ENCODE peak calls at places on chromosomes 5 and 9, in nine cellular contexts. One of them, this sample, is unnamed.

GRCh38 chr9:72396247-72397091 is 31.5 kb upstream of the ZFAND5 start:
- DNase-seq in AG10803: peak; percentile 75
- DNase-seq in DMS153: no peak
- DNase-seq in left cardiac atrium: no peak
- DNase-seq in GM23338: no peak
- DNase-seq in NCI-H2081: no peak
- DNase-seq in NCI-H345: no peak
- DNase-seq in lower lobe of right lung: no peak
- DNase-seq in stimulated activated CD4-positive, alpha-beta T cell treated with anti-CD3 and anti-CD28 coated beads, Interleukin-15, amount 100 ng/mL, for 1 hour: no peak
- DNase-seq in this sample: no peak

GRCh38 chr5:148805323-148806290 is 20.8 kb upstream of the ADRB2 start:
- DNase-seq in left cardiac atrium: peak; percentile 35
- DNase-seq in NCI-H2081: no peak
- DNase-seq in lower lobe of right lung: peak; percentile 70
- DNase-seq in DMS153: no peak
- DNase-seq in GM23338: peak; percentile 22
- DNase-seq in NCI-H345: no peak
- DNase-seq in stimulated activated CD4-positive, alpha-beta T cell treated with anti-CD3 and anti-CD28 coated beads, Interleukin-15, amount 100 ng/mL, for 1 hour: no peak
- DNase-seq in AG10803: no peak
- DNase-seq in this sample: no peak

GRCh38 chr5:169162407-169162806 is 138.5 kb downstream of the SLIT3 start:
- DNase-seq in NCI-H345: no peak
- DNase-seq in GM23338: no peak
- DNase-seq in left cardiac atrium: no peak
- DNase-seq in lower lobe of right lung: no peak
- DNase-seq in DMS153: no peak
- DNase-seq in stimulated activated CD4-positive, alpha-beta T cell treated with anti-CD3 and anti-CD28 coated beads, Interleukin-15, amount 100 ng/mL, for 1 hour: no peak
- DNase-seq in AG10803: peak; percentile 90
- DNase-seq in NCI-H2081: no peak
- DNase-seq in this sample: no peak

GRCh38 chr5:172180936-172181335 is 7.1 kb downstream of the STK10 start:
- DNase-seq in GM23338: no peak
- DNase-seq in AG10803: no peak
- DNase-seq in DMS153: no peak
- DNase-seq in NCI-H2081: no peak
- DNase-seq in lower lobe of right lung: no peak
- DNase-seq in NCI-H345: no peak
- DNase-seq in stimulated activated CD4-positive, alpha-beta T cell treated with anti-CD3 and anti-CD28 coated beads, Interleukin-15, amount 100 ng/mL, for 1 hour: no peak
- DNase-seq in left cardiac atrium: no peak
- DNase-seq in this sample: peak; percentile 2

GRCh38 chr5:1794896-1795290 is 4.7 kb downstream of the MRPL36 start:
- DNase-seq in NCI-H2081: no peak
- DNase-seq in left cardiac atrium: no peak
- DNase-seq in lower lobe of right lung: no peak
- DNase-seq in GM23338: no peak
- DNase-seq in NCI-H345: no peak
- DNase-seq in DMS153: no peak
- DNase-seq in AG10803: no peak
- DNase-seq in stimulated activated CD4-positive, alpha-beta T cell treated with anti-CD3 and anti-CD28 coated beads, Interleukin-15, amount 100 ng/mL, for 1 hour: no peak
- DNase-seq in this sample: peak; percentile 76

GRCh38 chr5:135878156-135878620 is 17.5 kb downstream of the IL9 start:
- DNase-seq in lower lobe of right lung: no peak
- DNase-seq in left cardiac atrium: no peak
- DNase-seq in NCI-H345: no peak
- DNase-seq in stimulated activated CD4-positive, alpha-beta T cell treated with anti-CD3 and anti-CD28 coated beads, Interleukin-15, amount 100 ng/mL, for 1 hour: no peak
- DNase-seq in DMS153: no peak
- DNase-seq in GM23338: no peak
- DNase-seq in NCI-H2081: no peak
- DNase-seq in AG10803: peak; percentile 5
- DNase-seq in this sample: no peak

GRCh38 chr9:84974790-84975189 is 305.3 kb downstream of the NTRK2 start:
- DNase-seq in stimulated activated CD4-positive, alpha-beta T cell treated with anti-CD3 and anti-CD28 coated beads, Interleukin-15, amount 100 ng/mL, for 1 hour: no peak
- DNase-seq in NCI-H2081: no peak
- DNase-seq in lower lobe of right lung: no peak
- DNase-seq in DMS153: no peak
- DNase-seq in NCI-H345: no peak
- DNase-seq in left cardiac atrium: no peak
- DNase-seq in GM23338: no peak
- DNase-seq in AG10803: no peak
- DNase-seq in this sample: no peak

GRCh38 chr9:71783120-71783523 is 14.8 kb upstream of the CEMIP2 start:
- DNase-seq in lower lobe of right lung: peak; percentile 52
- DNase-seq in stimulated activated CD4-positive, alpha-beta T cell treated with anti-CD3 and anti-CD28 coated beads, Interleukin-15, amount 100 ng/mL, for 1 hour: peak; percentile 60
- DNase-seq in NCI-H2081: peak; percentile 38
- DNase-seq in GM23338: no peak
- DNase-seq in DMS153: peak; percentile 41
- DNase-seq in AG10803: no peak
- DNase-seq in left cardiac atrium: peak; percentile 38
- DNase-seq in NCI-H345: peak; percentile 44
- DNase-seq in this sample: no peak

GRCh38 chr9:75892168-75892901 is 1.9 kb downstream of the PCSK5 start:
- DNase-seq in stimulated activated CD4-positive, alpha-beta T cell treated with anti-CD3 and anti-CD28 coated beads, Interleukin-15, amount 100 ng/mL, for 1 hour: no peak
- DNase-seq in DMS153: no peak
- DNase-seq in GM23338: peak; percentile 68
- DNase-seq in NCI-H2081: no peak
- DNase-seq in AG10803: no peak
- DNase-seq in NCI-H345: peak; percentile 48
- DNase-seq in lower lobe of right lung: peak; percentile 53
- DNase-seq in left cardiac atrium: peak; percentile 44
- DNase-seq in this sample: peak; percentile 82

GRCh38 chr5:160496784-160497183 is 75.1 kb downstream of the PTTG1 start:
- DNase-seq in NCI-H345: no peak
- DNase-seq in DMS153: no peak
- DNase-seq in AG10803: peak; percentile 20
- DNase-seq in stimulated activated CD4-positive, alpha-beta T cell treated with anti-CD3 and anti-CD28 coated beads, Interleukin-15, amount 100 ng/mL, for 1 hour: no peak
- DNase-seq in GM23338: no peak
- DNase-seq in NCI-H2081: no peak
- DNase-seq in lower lobe of right lung: no peak
- DNase-seq in left cardiac atrium: no peak
- DNase-seq in this sample: no peak

GRCh38 chr9:126377521-126377920 is 50.9 kb downstream of the MVB12B start:
- DNase-seq in NCI-H2081: no peak
- DNase-seq in stimulated activated CD4-positive, alpha-beta T cell treated with anti-CD3 and anti-CD28 coated beads, Interleukin-15, amount 100 ng/mL, for 1 hour: no peak
- DNase-seq in lower lobe of right lung: no peak
- DNase-seq in NCI-H345: no peak
- DNase-seq in DMS153: no peak
- DNase-seq in left cardiac atrium: no peak
- DNase-seq in AG10803: no peak
- DNase-seq in GM23338: no peak
- DNase-seq in this sample: no peak

GRCh38 chr9:7871977-7872730 is 72.6 kb upstream of the DMAC1 start:
- DNase-seq in left cardiac atrium: no peak
- DNase-seq in DMS153: no peak
- DNase-seq in AG10803: no peak
- DNase-seq in NCI-H345: no peak
- DNase-seq in GM23338: no peak
- DNase-seq in stimulated activated CD4-positive, alpha-beta T cell treated with anti-CD3 and anti-CD28 coated beads, Interleukin-15, amount 100 ng/mL, for 1 hour: no peak
- DNase-seq in lower lobe of right lung: no peak
- DNase-seq in NCI-H2081: no peak
- DNase-seq in this sample: no peak

GRCh38 chr5:72951850-72952468 is 3.9 kb upstream of the FCHO2 start:
- DNase-seq in left cardiac atrium: no peak
- DNase-seq in GM23338: no peak
- DNase-seq in stimulated activated CD4-positive, alpha-beta T cell treated with anti-CD3 and anti-CD28 coated beads, Interleukin-15, amount 100 ng/mL, for 1 hour: no peak
- DNase-seq in NCI-H345: no peak
- DNase-seq in lower lobe of right lung: no peak
- DNase-seq in DMS153: no peak
- DNase-seq in AG10803: peak; percentile 75
- DNase-seq in NCI-H2081: no peak
- DNase-seq in this sample: peak; percentile 26

GRCh38 chr9:69325409-69326212 is 596 bp downstream of the ENTREP1 start:
- DNase-seq in left cardiac atrium: peak; percentile 24
- DNase-seq in DMS153: no peak
- DNase-seq in AG10803: no peak
- DNase-seq in stimulated activated CD4-positive, alpha-beta T cell treated with anti-CD3 and anti-CD28 coated beads, Interleukin-15, amount 100 ng/mL, for 1 hour: no peak
- DNase-seq in NCI-H2081: no peak
- DNase-seq in NCI-H345: peak; percentile 28
- DNase-seq in lower lobe of right lung: peak; percentile 53
- DNase-seq in GM23338: peak; percentile 60
- DNase-seq in this sample: no peak

GRCh38 chr5:163436515-163436914 is 880 bp upstream of the CCNG1 start:
- DNase-seq in NCI-H2081: no peak
- DNase-seq in DMS153: no peak
- DNase-seq in GM23338: no peak
- DNase-seq in NCI-H345: no peak
- DNase-seq in left cardiac atrium: no peak
- DNase-seq in lower lobe of right lung: no peak
- DNase-seq in AG10803: no peak
- DNase-seq in stimulated activated CD4-positive, alpha-beta T cell treated with anti-CD3 and anti-CD28 coated beads, Interleukin-15, amount 100 ng/mL, for 1 hour: no peak
- DNase-seq in this sample: no peak

GRCh38 chr5:54329731-54330709 is 19.6 kb upstream of the ARL15 start:
- DNase-seq in GM23338: no peak
- DNase-seq in DMS153: peak; percentile 37
- DNase-seq in stimulated activated CD4-positive, alpha-beta T cell treated with anti-CD3 and anti-CD28 coated beads, Interleukin-15, amount 100 ng/mL, for 1 hour: no peak
- DNase-seq in NCI-H2081: no peak
- DNase-seq in NCI-H345: peak; percentile 50
- DNase-seq in left cardiac atrium: no peak
- DNase-seq in lower lobe of right lung: no peak
- DNase-seq in AG10803: peak; percentile 96
- DNase-seq in this sample: no peak

GRCh38 chr5:36066540-36067210 is at the start of gene UGT3A2:
- DNase-seq in DMS153: no peak
- DNase-seq in stimulated activated CD4-positive, alpha-beta T cell treated with anti-CD3 and anti-CD28 coated beads, Interleukin-15, amount 100 ng/mL, for 1 hour: no peak
- DNase-seq in lower lobe of right lung: no peak
- DNase-seq in NCI-H2081: no peak
- DNase-seq in AG10803: no peak
- DNase-seq in left cardiac atrium: no peak
- DNase-seq in GM23338: peak; percentile 95
- DNase-seq in NCI-H345: no peak
- DNase-seq in this sample: no peak

GRCh38 chr5:956178-956761 is 52.3 kb upstream of the NKD2 start:
- DNase-seq in AG10803: no peak
- DNase-seq in NCI-H345: no peak
- DNase-seq in GM23338: no peak
- DNase-seq in left cardiac atrium: no peak
- DNase-seq in stimulated activated CD4-positive, alpha-beta T cell treated with anti-CD3 and anti-CD28 coated beads, Interleukin-15, amount 100 ng/mL, for 1 hour: no peak
- DNase-seq in NCI-H2081: no peak
- DNase-seq in DMS153: no peak
- DNase-seq in lower lobe of right lung: no peak
- DNase-seq in this sample: peak; percentile 75

GRCh38 chr5:59591162-59591561 is 302.4 kb downstream of the PDE4D start:
- DNase-seq in NCI-H345: no peak
- DNase-seq in left cardiac atrium: no peak
- DNase-seq in lower lobe of right lung: no peak
- DNase-seq in stimulated activated CD4-positive, alpha-beta T cell treated with anti-CD3 and anti-CD28 coated beads, Interleukin-15, amount 100 ng/mL, for 1 hour: no peak
- DNase-seq in AG10803: no peak
- DNase-seq in NCI-H2081: no peak
- DNase-seq in DMS153: no peak
- DNase-seq in GM23338: no peak
- DNase-seq in this sample: no peak

GRCh38 chr9:130465383-130466096 is 20.8 kb downstream of the ASS1 start:
- DNase-seq in AG10803: no peak
- DNase-seq in NCI-H2081: no peak
- DNase-seq in GM23338: no peak
- DNase-seq in left cardiac atrium: no peak
- DNase-seq in lower lobe of right lung: no peak
- DNase-seq in stimulated activated CD4-positive, alpha-beta T cell treated with anti-CD3 and anti-CD28 coated beads, Interleukin-15, amount 100 ng/mL, for 1 hour: no peak
- DNase-seq in DMS153: no peak
- DNase-seq in NCI-H345: no peak
- DNase-seq in this sample: no peak

GRCh38 chr9:132648685-132649084 is 21.1 kb downstream of the DDX31 start:
- DNase-seq in NCI-H345: no peak
- DNase-seq in lower lobe of right lung: no peak
- DNase-seq in NCI-H2081: no peak
- DNase-seq in DMS153: no peak
- DNase-seq in GM23338: no peak
- DNase-seq in left cardiac atrium: no peak
- DNase-seq in AG10803: no peak
- DNase-seq in stimulated activated CD4-positive, alpha-beta T cell treated with anti-CD3 and anti-CD28 coated beads, Interleukin-15, amount 100 ng/mL, for 1 hour: no peak
- DNase-seq in this sample: no peak

GRCh38 chr5:140148508-140148907 is 22.8 kb downstream of the IGIP start:
- DNase-seq in lower lobe of right lung: no peak
- DNase-seq in left cardiac atrium: no peak
- DNase-seq in stimulated activated CD4-positive, alpha-beta T cell treated with anti-CD3 and anti-CD28 coated beads, Interleukin-15, amount 100 ng/mL, for 1 hour: no peak
- DNase-seq in DMS153: no peak
- DNase-seq in AG10803: no peak
- DNase-seq in NCI-H345: no peak
- DNase-seq in NCI-H2081: no peak
- DNase-seq in GM23338: peak; percentile 89
- DNase-seq in this sample: no peak

GRCh38 chr9:132182609-132183073 is 20.8 kb downstream of the NTNG2 start:
- DNase-seq in DMS153: no peak
- DNase-seq in NCI-H345: no peak
- DNase-seq in NCI-H2081: no peak
- DNase-seq in lower lobe of right lung: no peak
- DNase-seq in stimulated activated CD4-positive, alpha-beta T cell treated with anti-CD3 and anti-CD28 coated beads, Interleukin-15, amount 100 ng/mL, for 1 hour: no peak
- DNase-seq in left cardiac atrium: no peak
- DNase-seq in GM23338: peak; percentile 69
- DNase-seq in AG10803: no peak
- DNase-seq in this sample: peak; percentile 58

GRCh38 chr5:169716287-169716686 is 79.2 kb downstream of the DOCK2 start:
- DNase-seq in GM23338: no peak
- DNase-seq in AG10803: peak; percentile 82
- DNase-seq in left cardiac atrium: no peak
- DNase-seq in stimulated activated CD4-positive, alpha-beta T cell treated with anti-CD3 and anti-CD28 coated beads, Interleukin-15, amount 100 ng/mL, for 1 hour: no peak
- DNase-seq in NCI-H2081: no peak
- DNase-seq in NCI-H345: no peak
- DNase-seq in lower lobe of right lung: no peak
- DNase-seq in DMS153: no peak
- DNase-seq in this sample: no peak

GRCh38 chr5:80206282-80206681 is 49.6 kb downstream of the SERINC5 start:
- DNase-seq in NCI-H2081: no peak
- DNase-seq in DMS153: no peak
- DNase-seq in AG10803: peak; percentile 57
- DNase-seq in NCI-H345: no peak
- DNase-seq in GM23338: no peak
- DNase-seq in left cardiac atrium: no peak
- DNase-seq in stimulated activated CD4-positive, alpha-beta T cell treated with anti-CD3 and anti-CD28 coated beads, Interleukin-15, amount 100 ng/mL, for 1 hour: no peak
- DNase-seq in lower lobe of right lung: no peak
- DNase-seq in this sample: no peak